ENCODE peak calls at places on chromosomes 5 and 9, in six cellular contexts. E is NCI-H1105 treated with DMSO at 0.1 percent for 48 hours; O is stimulated activated CD8-positive, alpha-beta memory T cell treated with anti-CD3 and anti-CD28 coated beads, Interleukin-2, amount 100 ng/mL, for 48 hours; X is pancreas; F is iPS DF 19.7; T is CD8-positive, alpha-beta T cell. D is an unnamed sample.

GRCh38 chr9:92592946-92593860 is 57.4 kb upstream of the ECM2 start:
- DNase-seq in E (no peak), O (no peak), X (no peak), F (no peak), T (no peak), D (no peak)

GRCh38 chr5:137954131-137954879 is 65.0 kb downstream of the PKD2L2 start:
- DNase-seq in E (no peak), O (no peak), X (no peak), F (no peak), T (no peak), D (no peak)

GRCh38 chr9:2677927-2678889 is 39.1 kb upstream of the KCNV2 start:
- DNase-seq in E (no peak), O (no peak), X (no peak), F (no peak), T (no peak), D (no peak)

GRCh38 chr5:59816901-59817300 is 76.6 kb downstream of the PDE4D start:
- DNase-seq in E (no peak), O (no peak), X (no peak), F (no peak), T (no peak), D (no peak)

GRCh38 chr9:125525846-125526619 is 181.0 kb downstream of the MAPKAP1 start:
- DNase-seq in E (no peak), O (no peak), X (no peak), F (no peak), T (no peak), D (no peak)

GRCh38 chr9:116656535-116656934 is 30.6 kb upstream of the TRIM32 start:
- DNase-seq in E (peak), O (no peak), X (no peak), F (no peak), T (no peak), D (no peak)

GRCh38 chr5:111461261-111461671 is 51.1 kb downstream of the STARD4 start:
- DNase-seq in E (no peak), O (no peak), X (no peak), F (peak), T (no peak), D (peak)

GRCh38 chr5:109961755-109962154 is 272.0 kb downstream of the MAN2A1 start:
- DNase-seq in E (no peak), O (no peak), X (no peak), F (no peak), T (no peak), D (no peak)

GRCh38 chr9:135857843-135858242 is 49.5 kb downstream of the CAMSAP1 start:
- DNase-seq in E (no peak), O (no peak), X (no peak), F (no peak), T (no peak), D (no peak)

GRCh38 chr5:123879071-123879470 is 367.1 kb downstream of the CSNK1G3 start:
- DNase-seq in E (no peak), O (no peak), X (no peak), F (peak), T (no peak), D (no peak)

GRCh38 chr9:136975624-136976023 is 1.7 kb upstream of the PTGDS start:
- DNase-seq in E (no peak), O (no peak), X (no peak), F (no peak), T (no peak), D (no peak)

GRCh38 chr5:150146862-150147579 is 8.6 kb downstream of the PDGFRB start:
- DNase-seq in E (no peak), O (no peak), X (no peak), F (no peak), T (no peak), D (no peak)

GRCh38 chr9:110031511-110032173 is 176.3 kb downstream of the C9orf152 start:
- DNase-seq in E (no peak), O (no peak), X (no peak), F (no peak), T (no peak), D (no peak)

GRCh38 chr5:90185897-90186468 is 223.6 kb downstream of the CETN3 start:
- DNase-seq in E (no peak), O (no peak), X (no peak), F (no peak), T (no peak), D (no peak)

GRCh38 chr9:112925058-112925641 is 34.5 kb upstream of the SLC46A2 start:
- DNase-seq in E (peak), O (no peak), X (no peak), F (no peak), T (no peak), D (no peak)

GRCh38 chr9:27572036-27572435 is 1.2 kb downstream of the C9orf72 start:
- DNase-seq in E (peak), O (no peak), X (no peak), F (no peak), T (no peak), D (no peak)

GRCh38 chr9:106866243-106866642 is 3.3 kb downstream of the ZNF462 start:
- DNase-seq in E (no peak), O (no peak), X (no peak), F (no peak), T (no peak), D (no peak)

GRCh38 chr5:3359642-3360041 is 236.0 kb upstream of the IRX1 start:
- DNase-seq in E (no peak), O (no peak), X (no peak), F (no peak), T (no peak), D (no peak)

GRCh38 chr5:152063004-152063403 is 138.4 kb upstream of the GLRA1 start:
- DNase-seq in E (no peak), O (no peak), X (no peak), F (no peak), T (no peak), D (no peak)

GRCh38 chr9:18442629-18443491 is 31.1 kb upstream of the ADAMTSL1 start:
- DNase-seq in E (peak), O (peak), X (peak), F (peak), T (peak), D (peak)

GRCh38 chr5:93208156-93208895 is 372.7 kb downstream of the NR2F1-AS1 start:
- DNase-seq in E (no peak), O (no peak), X (no peak), F (no peak), T (no peak), D (no peak)

GRCh38 chr5:100950975-100951374 is 47.9 kb upstream of the ST8SIA4 start:
- DNase-seq in E (no peak), O (no peak), X (no peak), F (no peak), T (no peak), D (no peak)

GRCh38 chr5:80076131-80077101 is 41.3 kb downstream of the THBS4 start:
- DNase-seq in E (no peak), O (no peak), X (no peak), F (no peak), T (no peak), D (no peak)

D was measured in glutamatergic neuron.